ENCODE peak calls at places on chromosomes 13 and 19, in five cellular contexts. K is heart right ventricle, L is tibial nerve, A is hepatocyte, Q is breast epithelium. P is an unnamed sample.

GRCh38 chr13:50549221-50549942 is 294.1 kb downstream of the DLEU7 start:
- DNase-seq in K (no peak), L (no peak), A (no peak), Q (no peak), P (no peak)

GRCh38 chr19:13784731-13785452 is 10.4 kb upstream of the ZSWIM4 start:
- DNase-seq in K (peak), L (peak), A (peak), Q (peak), P (peak)

GRCh38 chr19:38537071-38537847 is 80.5 kb downstream of the MAP4K1 start:
- DNase-seq in K (no peak), L (no peak), A (no peak), Q (no peak), P (no peak)

GRCh38 chr19:14383898-14384669 is 2.8 kb downstream of the ADGRE5 start:
- DNase-seq in K (no peak), L (no peak), A (no peak), Q (no peak), P (no peak)

GRCh38 chr13:21338156-21338555 is 120.9 kb downstream of the ZDHHC20 start:
- DNase-seq in K (no peak), L (no peak), A (no peak), Q (no peak), P (no peak)

GRCh38 chr19:30036154-30037129 is 94.4 kb downstream of the URI1 start:
- DNase-seq in K (no peak), L (no peak), A (no peak), Q (no peak), P (no peak)

GRCh38 chr13:36363464-36363863 is 17.3 kb upstream of the SPART start:
- DNase-seq in K (no peak), L (no peak), A (no peak), Q (no peak), P (no peak)

GRCh38 chr13:51583875-51584730 is at the start of gene WDFY2:
- DNase-seq in K (peak), L (peak), A (peak), Q (peak), P (peak)

GRCh38 chr13:107767119-107767518 is 448.2 kb downstream of the LIG4 start:
- DNase-seq in K (no peak), L (no peak), A (peak), Q (no peak), P (no peak)

GRCh38 chr19:51227324-51227723 is 2.4 kb downstream of the CD33 start:
- DNase-seq in K (no peak), L (no peak), A (no peak), Q (no peak), P (no peak)

GRCh38 chr13:73082471-73082870 is 23.7 kb downstream of the KLF5 start:
- DNase-seq in K (no peak), L (no peak), A (no peak), Q (no peak), P (no peak)

GRCh38 chr13:26221399-26221720 is 754 bp downstream of the RNF6 start:
- DNase-seq in K (no peak), L (no peak), A (no peak), Q (no peak), P (no peak)

GRCh38 chr13:113595131-113595530 is 10.6 kb downstream of the TFDP1 start:
- DNase-seq in K (no peak), L (no peak), A (no peak), Q (no peak), P (no peak)

GRCh38 chr19:45444318-45445041 is 20.8 kb upstream of the ERCC1 start:
- DNase-seq in K (peak), L (peak), A (peak), Q (peak), P (peak)

GRCh38 chr19:55676384-55676783 is 1.4 kb downstream of the EPN1 start:
- DNase-seq in K (no peak), L (no peak), A (no peak), Q (no peak), P (no peak)

GRCh38 chr13:111491021-111491420 is 170.6 kb downstream of the TEX29 start:
- DNase-seq in K (no peak), L (no peak), A (no peak), Q (no peak), P (peak)

GRCh38 chr13:26342898-26343297 is 89.0 kb downstream of the CDK8 start:
- DNase-seq in K (no peak), L (no peak), A (no peak), Q (no peak), P (no peak)

GRCh38 chr13:73273737-73274136 is 214.9 kb downstream of the KLF5 start:
- DNase-seq in K (no peak), L (no peak), A (no peak), Q (no peak), P (no peak)

GRCh38 chr13:23626730-23627129 is 56.5 kb downstream of the TNFRSF19 start:
- DNase-seq in K (no peak), L (no peak), A (no peak), Q (no peak), P (no peak)

GRCh38 chr13:110820311-110820710 is 94.6 kb downstream of the ANKRD10 start:
- DNase-seq in K (no peak), L (no peak), A (no peak), Q (no peak), P (no peak)

GRCh38 chr13:30043631-30043925 is 193.2 kb upstream of the UBL3 start:
- DNase-seq in K (no peak), L (no peak), A (no peak), Q (no peak), P (no peak)

GRCh38 chr13:112078216-112078615 is 11.3 kb downstream of the SOX1 start:
- DNase-seq in K (no peak), L (no peak), A (no peak), Q (no peak), P (no peak)

GRCh38 chr19:55146078-55146647 is 2.8 kb downstream of the TNNT1 start:
- DNase-seq in K (no peak), L (no peak), A (no peak), Q (no peak), P (no peak)

GRCh38 chr13:85093808-85094207 is 705.4 kb downstream of the SLITRK6 start:
- DNase-seq in K (no peak), L (peak), A (peak), Q (no peak), P (no peak)

GRCh38 chr19:2902590-2903218 is 2.0 kb downstream of the ZNF57 start:
- DNase-seq in K (no peak), L (no peak), A (peak), Q (no peak), P (no peak)

GRCh38 chr19:2905918-2906519 is 5.3 kb downstream of the ZNF57 start:
- DNase-seq in K (no peak), L (no peak), A (no peak), Q (no peak), P (no peak)

GRCh38 chr19:2896694-2897093 is 4.0 kb upstream of the ZNF57 start:
- DNase-seq in K (no peak), L (no peak), A (no peak), Q (no peak), P (no peak)

GRCh38 chr19:2900296-2901252 is at the start of gene ZNF57:
- DNase-seq in K (peak), L (peak), A (peak), Q (peak), P (peak)
- H3K27ac ChIP-seq in K (peak), L (peak), A (peak), Q (peak), P (peak)

GRCh38 chr13:27972619-27972877 is 3.4 kb upstream of the CDX2 start:
- DNase-seq in K (no peak), L (no peak), A (no peak), Q (no peak), P (no peak)

GRCh38 chr13:27971236-27971645 is 2.1 kb upstream of the CDX2 start:
- DNase-seq in K (no peak), L (no peak), A (peak), Q (no peak), P (no peak)

GRCh38 chr13:27970382-27971235 is 1.5 kb upstream of the CDX2 start:
- DNase-seq in K (no peak), L (no peak), A (no peak), Q (no peak), P (no peak)

GRCh38 chr13:27973291-27973690 is 4.2 kb upstream of the CDX2 start:
- DNase-seq in K (no peak), L (no peak), A (no peak), Q (no peak), P (no peak)

DNA sequence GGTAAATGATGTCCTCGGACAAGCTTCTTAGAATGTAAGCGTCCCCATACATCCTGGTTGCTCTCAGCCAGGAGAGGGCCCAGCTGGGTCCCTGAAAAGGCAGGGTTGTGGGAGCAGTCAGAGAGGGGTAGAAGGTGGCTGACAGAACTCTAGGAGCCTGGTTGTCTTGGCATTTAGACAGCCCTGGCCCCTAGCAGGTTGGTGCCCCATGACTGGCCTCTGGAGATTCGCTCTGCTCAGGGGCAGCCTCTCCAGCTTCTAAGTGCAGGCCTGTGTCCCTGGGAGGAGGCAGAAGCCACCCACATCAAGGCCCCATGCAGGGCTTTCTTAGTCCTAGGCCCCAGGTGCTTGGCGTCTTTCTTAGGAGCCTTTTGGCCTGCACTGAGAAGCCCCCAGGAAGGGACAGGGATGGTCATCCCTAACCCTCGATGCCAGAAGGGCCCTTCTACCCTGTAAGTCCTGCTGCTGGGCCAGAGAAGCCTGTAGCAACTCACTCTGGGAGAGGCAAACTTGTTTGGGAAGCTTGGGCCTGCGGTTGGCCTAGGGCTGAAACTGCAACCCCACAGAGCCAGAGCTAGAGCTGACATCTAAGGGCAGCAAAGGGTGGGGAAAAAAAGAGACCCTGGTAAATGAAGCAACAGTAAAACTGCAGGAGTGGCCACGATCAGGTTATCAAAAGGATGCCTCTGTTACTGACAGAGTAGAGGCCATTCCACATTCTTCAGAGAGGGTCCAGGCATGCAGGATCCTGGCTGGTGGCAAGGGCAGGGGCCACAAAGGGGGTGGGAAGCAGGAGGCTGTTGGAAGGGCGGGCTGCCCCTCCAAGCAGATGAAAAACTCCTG is 2.9 kb upstream of the CDX2 start:
- DNase-seq in K (no peak), L (no peak), A (no peak), Q (no peak), P (no peak)
- H3K27ac ChIP-seq in K (no peak), L (peak), A (peak), Q (no peak), P (no peak)

GRCh38 chr13:33111414-33112110 is 95.3 kb downstream of the KL start:
- DNase-seq in K (no peak), L (no peak), A (no peak), Q (peak), P (no peak)
- H3K27ac ChIP-seq in K (peak), L (peak), A (peak), Q (peak), P (peak)

DNA sequence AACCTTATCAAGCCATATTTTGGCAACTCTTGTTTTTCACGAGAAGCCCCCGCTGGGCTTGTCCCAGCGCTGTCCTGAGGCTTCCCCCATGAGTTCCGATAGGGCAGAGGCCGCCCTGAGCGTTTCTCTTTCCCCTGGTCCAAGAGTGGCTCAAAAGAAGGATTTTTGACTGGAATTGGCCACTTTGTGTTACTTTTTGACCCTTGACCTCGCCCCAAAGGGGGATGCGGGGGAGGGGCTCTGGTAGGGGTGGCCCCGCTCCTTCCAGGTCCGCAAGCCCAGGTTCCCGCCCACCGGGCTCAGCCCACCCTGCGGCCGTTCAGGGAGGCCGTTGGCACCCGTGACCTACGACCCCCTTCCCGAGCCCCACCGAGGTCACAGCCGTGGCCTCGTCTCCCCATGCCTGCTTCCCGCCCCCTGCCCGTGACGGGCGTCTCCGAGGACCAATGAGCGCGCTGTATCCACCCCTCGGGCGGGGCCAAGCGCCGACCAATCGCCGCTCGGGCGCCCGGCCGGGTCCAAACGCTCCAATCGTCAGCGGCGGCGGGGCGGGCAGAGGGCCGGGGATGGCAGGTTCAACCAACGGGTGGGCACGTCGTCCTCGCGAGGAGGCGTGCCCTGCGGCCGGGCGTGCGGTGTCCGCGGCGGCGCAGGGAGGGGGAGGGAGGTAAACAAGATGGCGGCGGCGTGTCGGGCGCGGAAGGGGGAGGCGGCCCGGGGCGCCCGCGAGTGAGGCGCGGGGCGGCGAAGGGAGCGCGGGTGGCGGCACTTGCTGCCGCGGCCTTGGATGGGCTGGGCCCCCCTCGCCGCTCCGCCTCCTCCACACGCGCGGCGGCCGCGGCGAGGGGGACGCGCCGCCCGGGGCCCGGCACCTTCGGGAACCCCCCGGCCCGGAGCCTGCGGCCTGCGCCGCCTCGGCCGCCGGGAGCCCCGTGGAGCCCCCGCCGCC is at the start of gene STK11:
- DNase-seq in K (peak), L (peak), A (peak), Q (peak), P (peak)
- H3K27ac ChIP-seq in K (peak), L (peak), A (peak), Q (peak), P (peak)

GRCh38 chr19:3186377-3186688 is 603 bp downstream of the NCLN start:
- DNase-seq in K (no peak), L (no peak), A (peak), Q (no peak), P (no peak)
- H3K27ac ChIP-seq in K (peak), L (peak), A (peak), Q (peak), P (no peak)

DNA sequence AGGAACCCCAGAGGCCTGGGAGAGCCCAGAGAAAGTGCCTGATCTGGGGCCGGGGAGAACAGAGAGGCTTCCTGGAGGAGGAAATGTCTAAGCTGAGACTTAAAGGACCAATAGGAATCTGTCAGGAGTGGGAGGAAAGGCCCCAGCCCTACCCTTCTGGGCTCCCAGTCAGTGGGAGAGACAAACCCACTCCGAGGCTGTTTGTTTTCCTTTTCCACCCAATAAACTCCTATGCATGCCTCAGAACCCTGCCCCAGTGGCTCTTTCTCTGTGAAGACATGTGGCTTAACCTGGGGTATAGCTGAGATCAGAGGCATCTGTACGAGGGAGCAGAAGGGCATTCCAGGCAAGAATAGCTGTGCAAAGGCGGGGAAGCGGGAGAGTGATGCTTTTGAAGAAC is 1.9 kb downstream of the MEGF8 start:
- DNase-seq in K (no peak), L (no peak), A (no peak), Q (no peak), P (no peak)
- H3K27ac ChIP-seq in K (no peak), L (no peak), A (no peak), Q (no peak), P (no peak)

DNA sequence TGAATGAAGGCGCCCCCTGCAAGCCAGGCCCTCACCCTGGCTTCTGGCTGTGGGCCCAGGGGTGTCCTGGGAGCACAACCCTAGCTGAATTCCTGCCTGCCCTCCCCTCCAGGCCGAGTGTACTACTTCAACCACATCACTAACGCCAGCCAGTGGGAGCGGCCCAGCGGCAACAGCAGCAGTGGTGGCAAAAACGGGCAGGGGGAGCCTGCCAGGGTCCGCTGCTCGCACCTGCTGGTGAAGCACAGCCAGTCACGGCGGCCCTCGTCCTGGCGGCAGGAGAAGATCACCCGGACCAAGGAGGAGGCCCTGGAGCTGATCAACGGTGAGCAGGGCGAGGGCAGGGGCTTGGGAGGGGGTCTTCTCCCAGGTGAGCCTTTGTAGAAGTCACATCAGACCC is 3.2 kb downstream of the PIN1 start:
- DNase-seq in K (no peak), L (no peak), A (no peak), Q (no peak), P (no peak)
- H3K27ac ChIP-seq in K (no peak), L (no peak), A (no peak), Q (no peak), P (no peak)

GRCh38 chr19:16398530-16399241 is 73.1 kb downstream of the EPS15L1 start:
- DNase-seq in K (no peak), L (no peak), A (no peak), Q (no peak), P (no peak)
- H3K27ac ChIP-seq in K (peak), L (peak), A (no peak), Q (peak), P (no peak)

DNA sequence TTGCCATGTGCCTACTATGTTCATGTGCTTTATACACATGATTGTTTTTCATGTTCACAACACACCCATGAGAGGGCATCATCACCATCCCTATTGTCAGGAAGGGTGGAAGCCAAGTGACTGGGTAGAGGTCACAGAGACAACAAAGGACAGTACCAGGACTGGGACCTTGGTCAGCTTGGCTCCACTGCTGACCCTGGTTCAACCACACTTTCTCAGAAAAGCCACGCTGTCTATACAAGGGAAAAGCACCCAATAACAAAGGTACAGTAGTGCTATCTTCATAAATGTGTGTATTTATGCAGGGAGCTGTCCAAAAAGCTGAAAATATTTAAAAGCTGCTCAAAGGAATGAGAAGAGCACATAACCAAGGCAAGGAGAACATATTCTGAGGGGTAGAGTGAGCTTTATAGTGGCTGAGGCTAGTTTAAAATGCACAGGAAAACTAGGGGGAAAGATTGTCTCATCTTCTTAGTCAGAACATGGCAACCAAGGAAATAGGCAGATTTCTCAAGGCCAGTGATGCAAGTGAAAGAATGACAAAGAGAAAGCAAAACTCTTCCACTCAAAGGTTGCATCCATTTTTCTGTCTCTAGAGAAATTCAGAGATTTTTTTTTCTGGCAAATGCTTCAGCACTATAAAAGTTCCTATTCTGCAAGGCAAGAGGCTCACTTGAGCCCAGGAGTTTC is 415.0 kb downstream of the FOXO1 start:
- DNase-seq in K (no peak), L (no peak), A (no peak), Q (no peak), P (no peak)
- H3K27ac ChIP-seq in K (peak), L (peak), A (no peak), Q (peak), P (no peak)

GRCh38 chr19:3343619-3344502 is 22.5 kb upstream of the NFIC start:
- DNase-seq in K (peak), L (peak), A (no peak), Q (peak), P (peak)
- H3K27ac ChIP-seq in K (peak), L (peak), A (no peak), Q (peak), P (peak)

P was measured in dorsolateral prefrontal cortex.